ENCODE peak calls at places on chromosomes 3 and 15, in nine cellular contexts. S is Kasumi-1; C is stimulated activated CD8-positive, alpha-beta memory T cell treated with anti-CD3 and anti-CD28 coated beads, Interleukin-15, amount 100 ng/mL, for 4 hours; W is T follicular helper cell; V is AG10803; I is 8988T; B is NCI-H774; E is hypothalamus; K is mucosa of gallbladder. D is an unnamed sample.
A peak's percentile ranks its signal among the peaks of the same experiment; 100 is the strongest.

GRCh38 chr3:151356791-151357460 is 27.6 kb upstream of the P2RY13 start:
- DNase-seq in C (no peak), E (no peak), K (no peak), B (peak; percentile 4), V (no peak), I (no peak), S (no peak), W (no peak), D (no peak)

GRCh38 chr15:39248204-39248603 is 332.7 kb upstream of the THBS1 start:
- DNase-seq in W (no peak), I (no peak), S (no peak), V (peak; percentile 98), B (no peak), K (no peak), C (no peak), E (no peak), D (no peak)

GRCh38 chr3:97230486-97230885 is 416.1 kb downstream of the EPHA6 start:
- DNase-seq in V (no peak), W (no peak), K (no peak), B (no peak), E (no peak), C (no peak), S (no peak), I (no peak), D (no peak)

GRCh38 chr3:4994144-4994730 is 15.0 kb downstream of the BHLHE40 start:
- DNase-seq in E (no peak), V (peak; percentile 50), I (no peak), C (no peak), K (no peak), W (no peak), B (no peak), S (no peak), D (no peak)

GRCh38 chr15:92000709-92001108 is 147.2 kb downstream of the SLCO3A1 start:
- DNase-seq in K (no peak), S (no peak), C (no peak), E (no peak), V (no peak), B (peak; percentile 12), W (no peak), I (no peak), D (no peak)

GRCh38 chr15:48031466-48031865 is 89.3 kb upstream of the SLC24A5 start:
- DNase-seq in K (no peak), V (no peak), C (no peak), B (no peak), W (no peak), E (no peak), I (no peak), S (no peak), D (no peak)

GRCh38 chr3:4983739-4984510 is 4.7 kb downstream of the BHLHE40 start:
- DNase-seq in C (peak; percentile 59), I (no peak), S (peak; percentile 91), K (no peak), E (no peak), W (peak; percentile 56), B (no peak), V (peak; percentile 89), D (no peak)

GRCh38 chr15:99120050-99120777 is 15.3 kb downstream of the SYNM start:
- DNase-seq in K (no peak), E (no peak), B (no peak), I (no peak), C (no peak), V (no peak), S (no peak), W (no peak), D (no peak)

GRCh38 chr3:120348065-120348980 is 831 bp downstream of the LRRC58 start:
- DNase-seq in V (peak; percentile 21), I (peak; percentile 39), B (peak; percentile 14), E (no peak), K (no peak), C (no peak), W (peak; percentile 47), S (peak; percentile 50), D (no peak)

GRCh38 chr3:54079314-54079713 is 43.0 kb upstream of the CACNA2D3 start:
- DNase-seq in C (no peak), V (no peak), B (no peak), I (no peak), W (no peak), K (no peak), S (no peak), E (no peak), D (no peak)

GRCh38 chr3:168885028-168885427 is 778.5 kb downstream of the MECOM start:
- DNase-seq in V (peak; percentile 13), S (no peak), E (no peak), C (no peak), I (no peak), W (no peak), K (no peak), B (no peak), D (no peak)

GRCh38 chr3:52525666-52526065 is 8.0 kb downstream of the NT5DC2 start:
- DNase-seq in S (no peak), B (no peak), I (peak; percentile 34), W (no peak), C (no peak), K (no peak), E (no peak), V (no peak), D (no peak)

GRCh38 chr15:79459666-79460065 is 27.5 kb downstream of the MINAR1 start:
- DNase-seq in E (no peak), B (no peak), V (no peak), C (no peak), W (no peak), I (no peak), S (no peak), K (no peak), D (no peak)

GRCh38 chr3:15948403-15948802 is 150.6 kb upstream of the ANKRD28 start:
- DNase-seq in K (no peak), C (no peak), E (no peak), I (no peak), W (no peak), S (no peak), B (no peak), V (peak; percentile 58), D (no peak)

GRCh38 chr15:58608711-58609110 is 140.8 kb downstream of the ADAM10 start:
- DNase-seq in C (no peak), V (no peak), W (no peak), I (no peak), S (no peak), B (no peak), E (no peak), K (no peak), D (no peak)

GRCh38 chr3:150232992-150233451 is 175.1 kb upstream of the TSC22D2 start:
- DNase-seq in E (no peak), C (no peak), V (peak; percentile 83), K (no peak), I (no peak), W (no peak), B (peak; percentile 60), S (no peak), D (no peak)

GRCh38 chr15:64354683-64355558 is 1.1 kb downstream of the CSNK1G1 start:
- DNase-seq in I (no peak), C (peak; percentile 6), B (no peak), K (no peak), S (peak; percentile 46), V (no peak), E (no peak), W (no peak), D (no peak)

GRCh38 chr3:185995352-185995751 is 57.5 kb upstream of the TRA2B start:
- DNase-seq in E (no peak), W (no peak), V (peak; percentile 67), C (no peak), I (no peak), B (no peak), S (no peak), K (no peak), D (no peak)

GRCh38 chr15:84823580-84823878 is 6.4 kb downstream of the ALPK3 start:
- DNase-seq in B (no peak), C (no peak), W (no peak), S (no peak), E (no peak), V (no peak), I (no peak), K (no peak), D (no peak)

GRCh38 chr15:77016321-77016695 is 21.4 kb downstream of the PSTPIP1 start:
- DNase-seq in S (no peak), E (no peak), V (no peak), K (no peak), W (no peak), C (no peak), B (no peak), I (no peak), D (no peak)

GRCh38 chr3:99842826-99843589 is 25.3 kb downstream of the CMSS1 start:
- DNase-seq in S (peak; percentile 57), E (no peak), C (no peak), K (no peak), B (peak; percentile 48), V (peak; percentile 67), I (no peak), W (no peak), D (no peak)

GRCh38 chr3:84108442-84108971 is 850.3 kb upstream of the CADM2 start:
- DNase-seq in C (no peak), W (no peak), E (no peak), K (no peak), V (no peak), B (no peak), S (no peak), I (no peak), D (no peak)

GRCh38 chr15:52163321-52164190 is 27.6 kb downstream of the GNB5 start:
- DNase-seq in V (no peak), C (no peak), S (no peak), I (no peak), B (no peak), E (no peak), W (no peak), K (no peak), D (no peak)

GRCh38 chr3:50274371-50275104 is 4.3 kb upstream of the LSMEM2 start:
- DNase-seq in I (peak; percentile 99), S (peak; percentile 62), V (peak; percentile 47), E (no peak), K (peak; percentile 66), B (peak; percentile 21), C (no peak), W (peak; percentile 58), D (no peak)

GRCh38 chr15:86089422-86089821 is 9.8 kb downstream of the AGBL1 start:
- DNase-seq in K (no peak), V (no peak), B (no peak), I (no peak), W (no peak), S (no peak), E (no peak), C (no peak), D (no peak)